ENCODE peak calls at places on chromosomes 12 and 14, in six cellular contexts. I, L, B, X, J and U are unnamed samples.

GRCh38 chr14:52314521-52315354 is 626 bp downstream of the PTGER2 start:
- DNase-seq in I (peak; percentile 26), L (peak; percentile 6), B (no peak), X (peak; percentile 55), J (peak; percentile 90), U (peak; percentile 56)

GRCh38 chr12:45675534-45675933 is 54.0 kb upstream of the ARID2 start:
- DNase-seq in I (no peak), L (no peak), B (no peak), X (no peak), J (no peak), U (no peak)

GRCh38 chr14:33120966-33121365 is 182.3 kb downstream of the NPAS3 start:
- DNase-seq in I (no peak), L (no peak), B (no peak), X (no peak), J (no peak), U (no peak)

GRCh38 chr12:49885118-49885517 is 18.6 kb downstream of the FAIM2 start:
- DNase-seq in I (no peak), L (no peak), B (no peak), X (no peak), J (no peak), U (no peak)

GRCh38 chr14:20723458-20723857 is 22.2 kb upstream of the EDDM3A start:
- DNase-seq in I (no peak), L (no peak), B (no peak), X (no peak), J (peak; percentile 82), U (no peak)

GRCh38 chr14:94345344-94346072 is 22.4 kb upstream of the SERPINA6 start:
- DNase-seq in I (no peak), L (peak; percentile 84), B (no peak), X (no peak), J (no peak), U (peak; percentile 88)

GRCh38 chr12:6828671-6829531 is 694 bp downstream of the P3H3 start:
- DNase-seq in I (peak; percentile 50), L (no peak), B (no peak), X (peak; percentile 70), J (peak; percentile 91), U (peak; percentile 75)

GRCh38 chr14:31543969-31544799 is 17.0 kb upstream of the NUBPL start:
- DNase-seq in I (no peak), L (no peak), B (no peak), X (no peak), J (no peak), U (peak; percentile 8)

GRCh38 chr14:79530555-79530954 is 680.7 kb downstream of the DIO2 start:
- DNase-seq in I (no peak), L (no peak), B (no peak), X (no peak), J (no peak), U (no peak)

GRCh38 chr12:65944637-65945036 is 120.4 kb downstream of the HMGA2 start:
- DNase-seq in I (no peak), L (no peak), B (no peak), X (no peak), J (no peak), U (no peak)
- H3K4me1 ChIP-seq in I (peaks cover 16% of the 10 kb centered on the region), L (peaks cover 46% of the 10 kb centered on the region), B (no peaks in the 10 kb centered on the region), X (no peaks in the 10 kb centered on the region), J (no peaks in the 10 kb centered on the region), U (peaks cover 53% of the 10 kb centered on the region)

GRCh38 chr14:99945732-99946651 is 119.2 kb upstream of the EVL start:
- DNase-seq in I (no peak), L (no peak), B (no peak), X (no peak), J (no peak), U (no peak)
- H3K4me3 ChIP-seq in I (no peak overlapping the region), L (no peak overlapping the region), B (no peak overlapping the region), X (no peak overlapping the region), J (no peak overlapping the region), U (no peak overlapping the region)

GRCh38 chr14:68937790-68938514 is 41.1 kb downstream of the ACTN1 start:
- DNase-seq in I (peak; percentile 58), L (no peak), B (no peak), X (peak; percentile 72), J (peak; percentile 64), U (peak; percentile 49)
- H3K4me1 ChIP-seq in I (peaks cover 83% of the 10 kb centered on the region), L (peaks cover 66% of the 10 kb centered on the region), B (peaks cover 8% of the 10 kb centered on the region), X (no peaks in the 10 kb centered on the region), J (peaks cover 48% of the 10 kb centered on the region), U (peaks cover 43% of the 10 kb centered on the region)

DNA sequence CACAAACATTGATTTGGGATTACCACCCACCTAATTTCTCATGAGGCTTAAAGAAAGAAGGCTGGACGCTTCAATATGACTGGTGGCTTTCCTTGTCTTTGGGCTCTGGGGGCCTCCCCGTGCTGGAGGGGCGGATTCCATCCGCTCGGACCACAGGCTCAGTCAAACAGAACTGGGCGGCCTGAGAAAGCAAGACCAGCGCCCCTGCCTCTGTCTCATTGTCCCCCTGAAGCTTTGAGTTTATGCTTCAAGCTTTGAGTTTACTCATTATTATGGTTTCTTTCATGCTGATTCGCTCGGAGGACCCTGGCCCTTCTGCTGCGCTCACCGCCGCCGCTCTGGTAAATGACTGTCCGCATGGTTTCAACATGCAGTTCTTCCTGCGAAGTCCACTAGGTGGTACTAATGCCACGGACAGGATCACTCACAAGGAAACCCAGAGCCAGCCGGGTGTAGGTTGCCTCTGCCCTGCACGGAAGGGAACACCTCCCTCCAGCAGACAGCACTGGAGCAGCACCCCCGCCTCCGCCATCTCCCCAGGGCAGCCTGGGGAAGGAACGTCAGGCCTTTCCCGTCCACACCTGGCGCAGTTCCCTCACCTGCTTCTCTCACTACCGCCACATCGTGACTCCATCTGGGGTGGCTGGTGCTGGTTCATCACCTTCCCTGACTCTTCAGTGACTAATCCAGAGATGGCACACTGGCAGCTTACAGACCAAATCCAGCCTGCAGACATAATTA is 13.2 kb upstream of the TIGAR start:
- DNase-seq in I (peak; percentile 61), L (peak; percentile 50), B (peak; percentile 67), X (peak; percentile 87), J (peak; percentile 63), U (peak; percentile 85)
- H3K4me3 ChIP-seq in I (peak overlapping the region; percentile 11), L (no peak overlapping the region), B (no peak overlapping the region), X (no peak overlapping the region), J (no peak overlapping the region), U (no peak overlapping the region)